ENCODE peak calls at places on chromosomes 2 and 18, in five cellular contexts. T is HepG2, W is upper lobe of left lung, A is A549, C is GM12878. F is an unnamed sample.

GRCh38 chr2:33340265-33340664 is 136.2 kb upstream of the RASGRP3 start:
- ATAC-seq in T (no peak), C (no peak), A (no peak), W (peak; percentile 91), F (peak; percentile 91)

GRCh38 chr2:207796585-207797350 is 27.1 kb upstream of the FZD5 start:
- ATAC-seq in W (peak; percentile 65), C (no peak), T (peak; percentile 76), A (peak; percentile 67), F (peak; percentile 36)

GRCh38 chr2:120388222-120389035 is 42.5 kb downstream of the INHBB start:
- ATAC-seq in T (no peak), A (no peak), W (no peak), C (no peak), F (no peak)

GRCh38 chr2:215419769-215420470 is 15.9 kb downstream of the FN1 start:
- ATAC-seq in A (peak; percentile 18), W (no peak), T (peak; percentile 6), C (no peak), F (no peak)

GRCh38 chr2:73536133-73536532 is 106.1 kb downstream of the NAT8 start:
- ATAC-seq in A (no peak), T (no peak), C (no peak), W (no peak), F (no peak)

GRCh38 chr18:48430162-48430561 is 21.0 kb upstream of the ZBTB7C start:
- ATAC-seq in C (no peak), A (no peak), T (no peak), W (peak; percentile 42), F (no peak)

GRCh38 chr2:105179469-105180372 is 61.8 kb upstream of the GPR45 start:
- ATAC-seq in T (peak; percentile 77), C (peak; percentile 25), A (peak; percentile 93), W (peak; percentile 40), F (no peak)

GRCh38 chr2:218285604-218286003 is 6.7 kb downstream of the TMBIM1 start:
- ATAC-seq in C (no peak), W (no peak), T (no peak), A (no peak), F (peak; percentile 11)

GRCh38 chr18:35610089-35610488 is 28.5 kb downstream of the GALNT1 start:
- ATAC-seq in T (no peak), W (no peak), A (peak; percentile 54), C (no peak), F (no peak)

GRCh38 chr2:95109260-95109659 is 12.3 kb downstream of the MRPS5 start:
- ATAC-seq in C (no peak), A (no peak), T (no peak), W (no peak), F (no peak)

GRCh38 chr2:85907671-85908157 is 18.9 kb upstream of the ST3GAL5 start:
- ATAC-seq in C (no peak), W (no peak), A (peak; percentile 40), T (peak; percentile 5), F (no peak)

GRCh38 chr2:224151161-224151560 is 112.1 kb upstream of the SERPINE2 start:
- ATAC-seq in A (peak; percentile 72), W (no peak), T (peak; percentile 32), C (no peak), F (no peak)

GRCh38 chr2:157386247-157386646 is 57.6 kb downstream of the CYTIP start:
- ATAC-seq in W (no peak), C (peak; percentile 59), A (no peak), T (no peak), F (no peak)

GRCh38 chr2:38432827-38433606 is 55.9 kb upstream of the ATL2 start:
- ATAC-seq in W (peak; percentile 36), T (peak; percentile 94), C (no peak), A (peak; percentile 61), F (peak; percentile 47)

GRCh38 chr18:54636217-54636616 is 45.2 kb downstream of the DYNAP start:
- ATAC-seq in A (no peak), W (no peak), C (no peak), T (no peak), F (no peak)

GRCh38 chr2:102013200-102014040 is 21.7 kb downstream of the IL1R2 start:
- ATAC-seq in T (no peak), A (no peak), C (peak; percentile 49), W (no peak), F (no peak)

GRCh38 chr2:218859556-218859993 is at the start of gene WNT6:
- ATAC-seq in W (peak; percentile 33), A (peak; percentile 14), C (no peak), T (peak; percentile 4), F (peak; percentile 48)

GRCh38 chr2:17311771-17312511 is 206.3 kb downstream of the RAD51AP2 start:
- ATAC-seq in T (no peak), C (no peak), A (no peak), W (no peak), F (no peak)

GRCh38 chr2:233486778-233487552 is 79.6 kb downstream of the USP40 start:
- ATAC-seq in T (peak; percentile 51), W (peak; percentile 73), C (no peak), A (peak; percentile 84), F (no peak)

GRCh38 chr2:196230051-196230450 is 58.7 kb upstream of the STK17B start:
- ATAC-seq in C (no peak), A (no peak), W (peak; percentile 51), T (no peak), F (no peak)

GRCh38 chr18:34918856-34919255 is 122.4 kb upstream of the MAPRE2 start:
- ATAC-seq in A (no peak), T (peak; percentile 73), C (no peak), W (no peak), F (no peak)

GRCh38 chr2:23905155-23905554 is 21.8 kb downstream of the ATAD2B start:
- ATAC-seq in W (no peak), T (peak; percentile 66), C (peak; percentile 62), A (peak; percentile 22), F (no peak)

GRCh38 chr2:225668606-225669266 is 269.2 kb downstream of the NYAP2 start:
- ATAC-seq in A (peak; percentile 93), T (peak; percentile 95), C (peak; percentile 94), W (peak; percentile 80), F (no peak)

GRCh38 chr2:8298783-8299182 is 383.1 kb upstream of the ID2 start:
- ATAC-seq in A (no peak), T (no peak), C (no peak), W (peak; percentile 80), F (peak; percentile 76)

GRCh38 chr18:78827141-78827540 is 152.5 kb upstream of the SALL3 start:
- ATAC-seq in W (no peak), A (no peak), C (no peak), T (no peak), F (no peak)

GRCh38 chr2:213306320-213306942 is 22.2 kb downstream of the SPAG16 start:
- ATAC-seq in A (peak; percentile 58), T (no peak), W (no peak), C (no peak), F (no peak)

GRCh38 chr2:230922951-230923717 is 1.9 kb downstream of the GPR55 start:
- ATAC-seq in C (peak; percentile 7), A (no peak), W (no peak), T (no peak), F (no peak)

GRCh38 chr2:226514895-226515294 is 284.7 kb downstream of the IRS1 start:
- ATAC-seq in W (no peak), A (peak; percentile 96), C (no peak), T (peak; percentile 38), F (no peak)

GRCh38 chr2:218381916-218382366 is at the start of gene SLC11A1:
- ATAC-seq in W (peak; percentile 86), A (no peak), C (no peak), T (peak; percentile 60), F (peak; percentile 78)

GRCh38 chr18:3450358-3451107 is 561 bp downstream of the TGIF1 start:
- ATAC-seq in T (peak; percentile 0), C (peak; percentile 1), W (peak; percentile 4), A (peak; percentile 3), F (no peak)

GRCh38 chr18:37578886-37579513 is 13.4 kb upstream of the CELF4 start:
- ATAC-seq in A (peak; percentile 81), C (peak; percentile 68), T (peak; percentile 87), W (peak; percentile 50), F (peak; percentile 17)

GRCh38 chr2:111930875-111931274 is 32.5 kb downstream of the MERTK start:
- ATAC-seq in C (peak; percentile 88), A (no peak), T (no peak), W (peak; percentile 14), F (peak; percentile 39)

GRCh38 chr2:206805922-206806607 is 40.7 kb downstream of the FASTKD2 start:
- ATAC-seq in T (no peak), C (no peak), W (no peak), A (no peak), F (no peak)

GRCh38 chr2:68157402-68158133 is at the start of gene PNO1:
- ATAC-seq in C (peak; percentile 96), T (peak; percentile 97), W (peak; percentile 99), A (peak; percentile 94), F (peak; percentile 98)
- TF ChIP-seq EP300 in C (no peak), T (no peak), W (peak; percentile 62), A (no peak), F (no peak)

GRCh38 chr2:165467921-165468320 is 1.6 kb upstream of the CSRNP3 start:
- ATAC-seq in W (no peak), T (no peak), C (no peak), A (no peak), F (no peak)

GRCh38 chr2:165466386-165466785 is 3.1 kb upstream of the CSRNP3 start:
- ATAC-seq in C (no peak), W (no peak), A (no peak), T (no peak), F (no peak)

DNA sequence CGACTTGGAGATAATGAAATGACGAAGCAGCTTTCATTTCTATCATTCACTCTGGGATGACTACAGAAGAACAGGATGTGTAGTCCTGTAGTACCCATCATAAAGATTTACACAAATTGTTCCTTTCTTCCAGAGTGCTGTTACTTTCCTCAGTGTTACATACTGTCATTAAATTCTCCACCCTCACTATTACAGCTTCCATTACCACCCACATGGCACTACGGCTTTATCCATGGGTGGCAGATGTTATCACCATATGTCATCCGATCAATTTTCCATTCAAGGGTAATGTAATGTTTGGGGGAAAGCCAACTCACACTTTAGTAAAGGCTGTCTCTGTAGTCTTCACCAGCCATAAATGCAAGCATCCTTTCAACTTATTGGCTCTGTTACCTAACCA is 7.1 kb upstream of the CSRNP3 start:
- ATAC-seq in C (no peak), W (no peak), A (no peak), T (no peak), F (no peak)
- TF ChIP-seq EP300 in C (no peak), W (no peak), A (no peak), T (no peak), F (no peak)

GRCh38 chr2:149989447-149990063 is 402.0 kb upstream of the MMADHC start:
- ATAC-seq in A (peak; percentile 89), C (no peak), W (no peak), T (peak; percentile 77), F (no peak)
- TF ChIP-seq EP300 in A (no peak), C (no peak), W (no peak), T (no peak), F (no peak)

GRCh38 chr2:160247295-160247694 is 47.2 kb upstream of the ITGB6 start:
- ATAC-seq in A (no peak), T (no peak), C (no peak), W (no peak), F (no peak)
- TF ChIP-seq EP300 in A (no peak), T (no peak), C (no peak), W (no peak), F (no peak)

F was measured in gastroesophageal sphincter.